ENCODE peak calls at places on chromosomes 3 and 15, in nine cellular contexts. H, U, G, Y, W, P, R, T and X are unnamed samples.

GRCh38 chr3:129734449-129734848 is 128.0 kb upstream of the PLXND1 start:
- DNase-seq in H (no peak), U (no peak), G (no peak), Y (no peak), W (no peak), P (no peak), R (no peak), T (no peak), X (no peak)

GRCh38 chr3:24343084-24343783 is 151.4 kb downstream of the THRB start:
- DNase-seq in H (peak), U (no peak), G (no peak), Y (peak), W (no peak), P (no peak), R (no peak), T (peak), X (no peak)

GRCh38 chr15:72222433-72222832 is 8.6 kb downstream of the PKM start:
- DNase-seq in H (peak), U (no peak), G (peak), Y (peak), W (no peak), P (no peak), R (no peak), T (no peak), X (no peak)

GRCh38 chr3:45462522-45463262 is 74.3 kb downstream of the LARS2 start:
- DNase-seq in H (no peak), U (no peak), G (no peak), Y (no peak), W (no peak), P (no peak), R (no peak), T (no peak), X (no peak)

GRCh38 chr15:68479406-68479805 is 47.4 kb upstream of the ITGA11 start:
- DNase-seq in H (no peak), U (no peak), G (peak), Y (no peak), W (no peak), P (no peak), R (no peak), T (no peak), X (no peak)

GRCh38 chr15:84681822-84682221 is 23.8 kb upstream of the NMB start:
- DNase-seq in H (no peak), U (no peak), G (no peak), Y (peak), W (no peak), P (no peak), R (no peak), T (no peak), X (no peak)

GRCh38 chr3:99172736-99173657 is 271.5 kb upstream of the DCBLD2 start:
- DNase-seq in H (peak), U (peak), G (no peak), Y (peak), W (peak), P (peak), R (no peak), T (peak), X (peak)

GRCh38 chr3:196757876-196758739 is 18.5 kb downstream of the PAK2 start:
- DNase-seq in H (no peak), U (no peak), G (no peak), Y (peak), W (no peak), P (no peak), R (no peak), T (peak), X (no peak)

GRCh38 chr15:90072978-90073640 is 29.2 kb downstream of the IDH2 start:
- DNase-seq in H (no peak), U (peak), G (no peak), Y (no peak), W (no peak), P (no peak), R (no peak), T (no peak), X (no peak)

GRCh38 chr3:11445883-11446282 is 173.7 kb downstream of the ATG7 start:
- DNase-seq in H (no peak), U (no peak), G (no peak), Y (no peak), W (no peak), P (no peak), R (no peak), T (no peak), X (no peak)

GRCh38 chr3:106425021-106425420 is 556.2 kb upstream of the CBLB start:
- DNase-seq in H (no peak), U (no peak), G (no peak), Y (no peak), W (no peak), P (no peak), R (no peak), T (peak), X (no peak)

GRCh38 chr15:31396881-31397560 is 70.4 kb downstream of the KLF13 start:
- DNase-seq in H (peak), U (peak), G (peak), Y (peak), W (peak), P (peak), R (peak), T (peak), X (no peak)

GRCh38 chr3:158711886-158712285 is 20.4 kb downstream of the RARRES1 start:
- DNase-seq in H (no peak), U (no peak), G (no peak), Y (peak), W (no peak), P (no peak), R (no peak), T (peak), X (no peak)

GRCh38 chr15:47820780-47821319 is 103.5 kb downstream of the SEMA6D start:
- DNase-seq in H (no peak), U (no peak), G (no peak), Y (peak), W (no peak), P (no peak), R (no peak), T (no peak), X (no peak)

GRCh38 chr3:148319161-148319915 is 378.4 kb upstream of the AGTR1 start:
- DNase-seq in H (no peak), U (no peak), G (no peak), Y (peak), W (peak), P (peak), R (no peak), T (peak), X (peak)

GRCh38 chr15:37824717-37825382 is 109.6 kb upstream of the TMCO5A start:
- DNase-seq in H (peak), U (no peak), G (peak), Y (peak), W (no peak), P (no peak), R (no peak), T (peak), X (peak)

GRCh38 chr15:75836953-75837321 is 6.3 kb upstream of the UBE2Q2 start:
- DNase-seq in H (peak), U (no peak), G (peak), Y (peak), W (peak), P (peak), R (no peak), T (peak), X (peak)

GRCh38 chr15:32919749-32920414 is 202.1 kb downstream of the GREM1 start:
- DNase-seq in H (no peak), U (no peak), G (no peak), Y (no peak), W (no peak), P (no peak), R (no peak), T (peak), X (no peak)

GRCh38 chr3:46065294-46065705 is 38.0 kb upstream of the XCR1 start:
- DNase-seq in H (peak), U (no peak), G (peak), Y (peak), W (peak), P (peak), R (no peak), T (no peak), X (no peak)

GRCh38 chr3:52015431-52016256 is 19.9 kb upstream of the RPL29 start:
- DNase-seq in H (no peak), U (no peak), G (no peak), Y (no peak), W (no peak), P (no peak), R (no peak), T (no peak), X (no peak)

GRCh38 chr3:52017467-52018065 is 21.9 kb upstream of the RPL29 start:
- DNase-seq in H (no peak), U (no peak), G (peak), Y (no peak), W (no peak), P (no peak), R (no peak), T (no peak), X (no peak)

GRCh38 chr3:52013802-52014598 is 18.3 kb upstream of the RPL29 start:
- DNase-seq in H (no peak), U (no peak), G (no peak), Y (no peak), W (no peak), P (no peak), R (no peak), T (no peak), X (no peak)

GRCh38 chr3:52012699-52013098 is 17.0 kb upstream of the RPL29 start:
- DNase-seq in H (no peak), U (no peak), G (peak), Y (no peak), W (no peak), P (no peak), R (no peak), T (no peak), X (no peak)

GRCh38 chr3:52014613-52015012 is 18.9 kb upstream of the RPL29 start:
- DNase-seq in H (no peak), U (peak), G (peak), Y (no peak), W (no peak), P (no peak), R (no peak), T (no peak), X (no peak)
- TF ChIP-seq CTCF in H (peak), U (peak), G (no peak), Y (peak), W (no peak), P (no peak), R (peak), T (peak), X (peak)

GRCh38 chr15:97126556-97127233 is 796.2 kb downstream of the NR2F2 start:
- DNase-seq in H (no peak), U (peak), G (no peak), Y (peak), W (no peak), P (no peak), R (no peak), T (peak), X (no peak)
- TF ChIP-seq CTCF in H (no peak), U (peak), G (no peak), Y (no peak), W (no peak), P (no peak), R (no peak), T (no peak), X (no peak)

GRCh38 chr3:127853681-127854080 is 31.4 kb upstream of the MGLL start:
- DNase-seq in H (no peak), U (peak), G (no peak), Y (no peak), W (no peak), P (no peak), R (no peak), T (no peak), X (no peak)
- TF ChIP-seq CTCF in H (peak), U (peak), G (no peak), Y (no peak), W (no peak), P (no peak), R (no peak), T (peak), X (peak)

GRCh38 chr3:110314512-110315114 is 757.0 kb upstream of the NECTIN3 start:
- DNase-seq in H (peak), U (peak), G (no peak), Y (peak), W (peak), P (peak), R (no peak), T (peak), X (peak)
- TF ChIP-seq CTCF in H (peak), U (peak), G (peak), Y (peak), W (peak), P (peak), R (peak), T (peak), X (peak)